ENCODE peak calls at places on chromosomes 4 and X, in seven cellular contexts. Q, Z, H, D, V, J and X are unnamed samples.
A peak's percentile ranks its signal among the peaks of the same experiment; 100 is the strongest.

GRCh38 chrX:108186811-108187210 is 95.2 kb downstream of the ATG4A start:
- DNase-seq in Q (no peak), Z (peak; percentile 14), H (no peak), D (peak; percentile 33), V (no peak), J (no peak), X (no peak)

GRCh38 chr4:144451771-144452170 is 194.2 kb upstream of the HHIP start:
- DNase-seq in Q (no peak), Z (no peak), H (no peak), D (no peak), V (no peak), J (no peak), X (no peak)

GRCh38 chr4:92265798-92266197 is 38.0 kb upstream of the GRID2 start:
- DNase-seq in Q (no peak), Z (no peak), H (no peak), D (no peak), V (no peak), J (no peak), X (no peak)

GRCh38 chr4:159003420-159004253 is 99.2 kb upstream of the RAPGEF2 start:
- DNase-seq in Q (no peak), Z (no peak), H (no peak), D (no peak), V (no peak), J (no peak), X (no peak)

GRCh38 chr4:5722328-5722727 is 11.3 kb downstream of the EVC start:
- DNase-seq in Q (no peak), Z (no peak), H (no peak), D (peak; percentile 67), V (no peak), J (no peak), X (no peak)

GRCh38 chr4:152217896-152218295 is 318.0 kb downstream of the FBXW7 start:
- DNase-seq in Q (no peak), Z (no peak), H (no peak), D (no peak), V (no peak), J (no peak), X (no peak)

GRCh38 chr4:56619160-56619559 is 61.9 kb downstream of the HOPX start:
- DNase-seq in Q (no peak), Z (no peak), H (no peak), D (no peak), V (no peak), J (no peak), X (no peak)

GRCh38 chr4:139515531-139515958 is 40.5 kb downstream of the SETD7 start:
- DNase-seq in Q (no peak), Z (no peak), H (no peak), D (no peak), V (no peak), J (no peak), X (no peak)

GRCh38 chr4:38815879-38816782 is 11.5 kb upstream of the TLR1 start:
- DNase-seq in Q (no peak), Z (no peak), H (no peak), D (no peak), V (no peak), J (no peak), X (no peak)

GRCh38 chr4:136644279-136644678 is 888.0 kb downstream of the PCDH18 start:
- DNase-seq in Q (no peak), Z (no peak), H (no peak), D (no peak), V (no peak), J (no peak), X (no peak)

GRCh38 chr4:123102897-123103489 is 180.6 kb upstream of the NUDT6 start:
- DNase-seq in Q (no peak), Z (no peak), H (no peak), D (peak; percentile 57), V (no peak), J (no peak), X (no peak)

GRCh38 chr4:95212692-95213091 is 336.1 kb downstream of the UNC5C start:
- DNase-seq in Q (no peak), Z (no peak), H (no peak), D (no peak), V (no peak), J (no peak), X (no peak)